ENCODE peak calls at places on chromosomes 2 and 18, in six cellular contexts. One of them, this sample, is unnamed.

GRCh38 chr2:105926960-105927678 is 182.4 kb downstream of the NCK2 start:
- DNase-seq in heart right ventricle: no peak
- DNase-seq in stomach: no peak
- DNase-seq in RWPE1: no peak
- DNase-seq in bronchial epithelial cell: no peak
- DNase-seq in left ventricle myocardium inferior: no peak
- DNase-seq in this sample: no peak

GRCh38 chr18:58624011-58624410 is 4.9 kb downstream of the ALPK2 start:
- DNase-seq in bronchial epithelial cell: no peak
- DNase-seq in stomach: no peak
- DNase-seq in RWPE1: no peak
- DNase-seq in heart right ventricle: no peak
- DNase-seq in left ventricle myocardium inferior: no peak
- DNase-seq in this sample: no peak

GRCh38 chr2:72115361-72116080 is 32.1 kb downstream of the CYP26B1 start:
- DNase-seq in stomach: no peak
- DNase-seq in RWPE1: peak
- DNase-seq in left ventricle myocardium inferior: no peak
- DNase-seq in bronchial epithelial cell: peak
- DNase-seq in heart right ventricle: no peak
- DNase-seq in this sample: no peak

GRCh38 chr18:39841133-39842041 is 2113.6 kb upstream of the PIK3C3 start:
- DNase-seq in left ventricle myocardium inferior: no peak
- DNase-seq in heart right ventricle: peak
- DNase-seq in bronchial epithelial cell: peak
- DNase-seq in stomach: peak
- DNase-seq in RWPE1: peak
- DNase-seq in this sample: no peak

GRCh38 chr2:125973516-125973915 is 682.4 kb upstream of the GYPC start:
- DNase-seq in RWPE1: no peak
- DNase-seq in bronchial epithelial cell: no peak
- DNase-seq in heart right ventricle: no peak
- DNase-seq in left ventricle myocardium inferior: no peak
- DNase-seq in stomach: no peak
- DNase-seq in this sample: no peak

GRCh38 chr2:19228720-19229119 is 129.7 kb downstream of the OSR1 start:
- DNase-seq in left ventricle myocardium inferior: no peak
- DNase-seq in RWPE1: peak
- DNase-seq in heart right ventricle: no peak
- DNase-seq in stomach: no peak
- DNase-seq in bronchial epithelial cell: peak
- DNase-seq in this sample: no peak

GRCh38 chr2:85725451-85725850 is 28.3 kb upstream of the ATOH8 start:
- DNase-seq in bronchial epithelial cell: no peak
- DNase-seq in left ventricle myocardium inferior: no peak
- DNase-seq in heart right ventricle: no peak
- DNase-seq in RWPE1: no peak
- DNase-seq in stomach: no peak
- DNase-seq in this sample: no peak

GRCh38 chr2:187989925-187990623 is 301.6 kb upstream of the GULP1 start:
- DNase-seq in stomach: no peak
- DNase-seq in RWPE1: peak
- DNase-seq in left ventricle myocardium inferior: no peak
- DNase-seq in bronchial epithelial cell: peak
- DNase-seq in heart right ventricle: no peak
- DNase-seq in this sample: no peak

GRCh38 chr2:159297042-159297707 is 10.7 kb upstream of the WDSUB1 start:
- DNase-seq in RWPE1: no peak
- DNase-seq in heart right ventricle: no peak
- DNase-seq in stomach: no peak
- DNase-seq in bronchial epithelial cell: peak
- DNase-seq in left ventricle myocardium inferior: no peak
- DNase-seq in this sample: no peak

GRCh38 chr2:153287109-153287801 is 191.3 kb downstream of the RPRM start:
- DNase-seq in RWPE1: no peak
- DNase-seq in stomach: no peak
- DNase-seq in heart right ventricle: no peak
- DNase-seq in left ventricle myocardium inferior: no peak
- DNase-seq in bronchial epithelial cell: no peak
- DNase-seq in this sample: no peak

GRCh38 chr2:221552282-221552681 is 19.8 kb downstream of the EPHA4 start:
- DNase-seq in RWPE1: no peak
- DNase-seq in bronchial epithelial cell: no peak
- DNase-seq in stomach: no peak
- DNase-seq in heart right ventricle: no peak
- DNase-seq in left ventricle myocardium inferior: no peak
- DNase-seq in this sample: no peak

GRCh38 chr2:21175895-21176646 is 52.3 kb downstream of the TDRD15 start:
- DNase-seq in stomach: no peak
- DNase-seq in left ventricle myocardium inferior: no peak
- DNase-seq in heart right ventricle: no peak
- DNase-seq in RWPE1: no peak
- DNase-seq in bronchial epithelial cell: peak
- DNase-seq in this sample: no peak

GRCh38 chr2:143842836-143843235 is 677.1 kb downstream of the ZEB2 start:
- DNase-seq in left ventricle myocardium inferior: no peak
- DNase-seq in heart right ventricle: no peak
- DNase-seq in bronchial epithelial cell: no peak
- DNase-seq in RWPE1: no peak
- DNase-seq in stomach: no peak
- DNase-seq in this sample: no peak

GRCh38 chr2:108034843-108035242 is 48.5 kb downstream of the SLC5A7 start:
- DNase-seq in left ventricle myocardium inferior: no peak
- DNase-seq in RWPE1: no peak
- DNase-seq in heart right ventricle: no peak
- DNase-seq in stomach: no peak
- DNase-seq in bronchial epithelial cell: peak
- DNase-seq in this sample: no peak

GRCh38 chr2:79432731-79433146 is 80.1 kb upstream of the CTNNA2 start:
- DNase-seq in left ventricle myocardium inferior: no peak
- DNase-seq in stomach: peak
- DNase-seq in bronchial epithelial cell: no peak
- DNase-seq in RWPE1: no peak
- DNase-seq in heart right ventricle: no peak
- DNase-seq in this sample: no peak

GRCh38 chr2:118668431-118669424 is 178.7 kb downstream of the EN1 start:
- DNase-seq in heart right ventricle: no peak
- DNase-seq in stomach: no peak
- DNase-seq in bronchial epithelial cell: peak
- DNase-seq in RWPE1: peak
- DNase-seq in left ventricle myocardium inferior: no peak
- DNase-seq in this sample: no peak

GRCh38 chr18:79924814-79925655 is 26.4 kb downstream of the SLC66A2 start:
- DNase-seq in stomach: peak
- DNase-seq in heart right ventricle: no peak
- DNase-seq in bronchial epithelial cell: no peak
- DNase-seq in RWPE1: no peak
- DNase-seq in left ventricle myocardium inferior: no peak
- DNase-seq in this sample: peak

GRCh38 chr2:101305044-101305443 is 3.5 kb downstream of the RNF149 start:
- DNase-seq in RWPE1: no peak
- DNase-seq in bronchial epithelial cell: no peak
- DNase-seq in stomach: no peak
- DNase-seq in heart right ventricle: no peak
- DNase-seq in left ventricle myocardium inferior: no peak
- DNase-seq in this sample: no peak

GRCh38 chr18:48022531-48023330 is 92.3 kb upstream of the SMAD2 start:
- DNase-seq in bronchial epithelial cell: peak
- DNase-seq in RWPE1: peak
- DNase-seq in stomach: no peak
- DNase-seq in left ventricle myocardium inferior: no peak
- DNase-seq in heart right ventricle: no peak
- DNase-seq in this sample: no peak

GRCh38 chr2:172736419-172737174 is 952 bp downstream of the RAPGEF4 start:
- DNase-seq in stomach: no peak
- DNase-seq in heart right ventricle: no peak
- DNase-seq in bronchial epithelial cell: no peak
- DNase-seq in RWPE1: no peak
- DNase-seq in left ventricle myocardium inferior: no peak
- DNase-seq in this sample: no peak

GRCh38 chr2:145914716-145915115 is 1394.8 kb upstream of the ZEB2 start:
- DNase-seq in RWPE1: no peak
- DNase-seq in bronchial epithelial cell: no peak
- DNase-seq in left ventricle myocardium inferior: no peak
- DNase-seq in stomach: no peak
- DNase-seq in heart right ventricle: no peak
- DNase-seq in this sample: no peak

GRCh38 chr18:2406544-2406943 is 164.8 kb downstream of the METTL4 start:
- DNase-seq in stomach: no peak
- DNase-seq in RWPE1: no peak
- DNase-seq in bronchial epithelial cell: no peak
- DNase-seq in heart right ventricle: no peak
- DNase-seq in left ventricle myocardium inferior: no peak
- DNase-seq in this sample: no peak

GRCh38 chr2:67752964-67753363 is 309.8 kb downstream of the C1D start:
- DNase-seq in bronchial epithelial cell: peak
- DNase-seq in RWPE1: peak
- DNase-seq in left ventricle myocardium inferior: no peak
- DNase-seq in stomach: no peak
- DNase-seq in heart right ventricle: no peak
- DNase-seq in this sample: no peak

GRCh38 chr2:51813245-51813644 is 781.3 kb upstream of the NRXN1 start:
- DNase-seq in left ventricle myocardium inferior: no peak
- DNase-seq in RWPE1: peak
- DNase-seq in bronchial epithelial cell: peak
- DNase-seq in heart right ventricle: no peak
- DNase-seq in stomach: no peak
- DNase-seq in this sample: no peak

DNA sequence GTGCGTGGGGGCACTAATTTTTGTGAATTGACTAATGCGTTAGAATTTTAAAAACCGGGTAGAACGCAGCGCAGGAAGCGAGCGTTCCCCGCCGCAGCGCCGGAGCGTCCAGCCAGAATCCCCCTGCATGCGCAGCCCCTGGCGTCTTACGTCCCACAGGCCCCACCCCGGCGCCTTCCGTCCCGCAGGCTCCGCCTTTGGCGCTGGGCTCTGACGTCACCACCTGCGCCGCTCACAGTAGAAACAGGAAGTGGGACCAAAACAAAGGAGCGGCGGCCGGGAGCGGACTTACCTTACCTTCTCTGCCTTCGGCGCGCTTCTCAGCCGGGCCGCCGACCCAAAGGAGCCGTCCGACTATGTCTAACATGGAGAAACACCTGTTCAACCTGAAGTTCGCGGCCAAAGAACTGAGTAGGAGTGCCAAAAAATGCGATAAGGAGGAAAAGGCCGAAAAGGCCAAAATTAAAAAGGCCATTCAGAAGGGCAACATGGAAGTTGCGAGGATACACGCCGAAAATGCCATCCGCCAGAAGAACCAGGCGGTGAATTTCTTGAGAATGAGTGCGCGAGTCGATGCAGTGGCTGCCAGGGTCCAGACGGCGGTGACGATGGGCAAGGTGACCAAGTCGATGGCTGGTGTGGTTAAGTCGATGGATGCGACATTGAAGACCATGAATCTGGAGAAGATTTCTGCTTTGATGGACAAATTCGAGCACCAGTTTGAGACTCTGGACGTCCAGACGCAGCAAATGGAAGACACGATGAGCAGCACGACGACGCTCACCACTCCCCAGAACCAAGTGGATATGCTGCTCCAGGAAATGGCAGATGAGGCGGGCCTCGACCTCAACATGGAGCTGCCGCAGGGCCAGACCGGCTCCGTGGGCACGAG is at the start of gene CHMP1B:
- DNase-seq in left ventricle myocardium inferior: peak
- DNase-seq in stomach: peak
- DNase-seq in heart right ventricle: peak
- DNase-seq in bronchial epithelial cell: peak
- DNase-seq in RWPE1: peak
- DNase-seq in this sample: peak
- TF ChIP-seq CTCF in left ventricle myocardium inferior: no peak
- TF ChIP-seq CTCF in stomach: peak
- TF ChIP-seq CTCF in heart right ventricle: no peak
- TF ChIP-seq CTCF in bronchial epithelial cell: no peak
- TF ChIP-seq CTCF in RWPE1: no peak
- TF ChIP-seq CTCF in this sample: no peak

DNA sequence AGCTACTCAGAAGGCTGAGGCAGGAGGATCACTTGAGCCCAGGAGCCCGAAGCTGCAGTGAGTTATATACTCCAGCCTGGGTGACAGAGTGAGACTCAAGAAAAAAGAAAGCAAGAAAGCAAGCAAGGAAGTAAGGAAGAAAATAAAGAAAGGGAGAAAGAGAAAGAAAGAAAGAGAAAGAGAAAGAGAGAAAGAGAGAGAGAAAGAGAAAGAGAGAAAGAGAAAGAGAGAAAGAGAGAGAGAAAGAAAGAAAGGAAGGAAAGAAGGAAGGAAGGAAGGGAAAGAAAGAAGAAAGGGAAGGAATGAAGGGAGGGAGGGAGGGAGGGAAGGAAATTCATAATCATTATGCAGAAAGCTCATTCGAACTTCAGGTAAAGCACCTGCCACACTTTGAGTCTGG is 33.9 kb downstream of the KIF3C start:
- DNase-seq in bronchial epithelial cell: no peak
- DNase-seq in RWPE1: no peak
- DNase-seq in heart right ventricle: no peak
- DNase-seq in left ventricle myocardium inferior: no peak
- DNase-seq in stomach: no peak
- DNase-seq in this sample: no peak
- TF ChIP-seq CTCF in bronchial epithelial cell: no peak
- TF ChIP-seq CTCF in RWPE1: no peak
- TF ChIP-seq CTCF in heart right ventricle: no peak
- TF ChIP-seq CTCF in left ventricle myocardium inferior: no peak
- TF ChIP-seq CTCF in stomach: no peak
- TF ChIP-seq CTCF in this sample: no peak

DNA sequence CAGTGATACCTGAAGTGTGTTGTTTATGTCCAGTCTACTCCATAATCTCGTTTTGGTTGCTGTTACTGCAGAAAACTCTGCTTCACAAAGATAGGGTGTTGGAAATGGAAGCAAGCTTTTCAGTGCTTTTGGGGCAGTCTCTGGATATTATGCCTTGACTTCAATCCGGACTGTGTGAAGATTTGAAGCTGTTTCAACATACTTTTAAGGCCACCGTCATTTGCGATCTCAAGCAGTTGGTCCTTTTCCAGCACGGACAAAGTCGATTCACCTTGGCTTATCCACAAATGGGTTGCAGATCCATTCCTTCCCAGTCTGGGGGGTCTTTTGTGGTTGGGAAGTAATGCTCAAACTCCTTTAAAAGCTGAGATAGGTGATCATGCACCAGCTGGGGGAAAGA is 20.4 kb downstream of the RBKS start:
- DNase-seq in RWPE1: no peak
- DNase-seq in stomach: no peak
- DNase-seq in heart right ventricle: no peak
- DNase-seq in left ventricle myocardium inferior: no peak
- DNase-seq in bronchial epithelial cell: no peak
- DNase-seq in this sample: no peak
- TF ChIP-seq CTCF in RWPE1: no peak
- TF ChIP-seq CTCF in stomach: no peak
- TF ChIP-seq CTCF in heart right ventricle: no peak
- TF ChIP-seq CTCF in left ventricle myocardium inferior: no peak
- TF ChIP-seq CTCF in bronchial epithelial cell: no peak
- TF ChIP-seq CTCF in this sample: no peak

DNA sequence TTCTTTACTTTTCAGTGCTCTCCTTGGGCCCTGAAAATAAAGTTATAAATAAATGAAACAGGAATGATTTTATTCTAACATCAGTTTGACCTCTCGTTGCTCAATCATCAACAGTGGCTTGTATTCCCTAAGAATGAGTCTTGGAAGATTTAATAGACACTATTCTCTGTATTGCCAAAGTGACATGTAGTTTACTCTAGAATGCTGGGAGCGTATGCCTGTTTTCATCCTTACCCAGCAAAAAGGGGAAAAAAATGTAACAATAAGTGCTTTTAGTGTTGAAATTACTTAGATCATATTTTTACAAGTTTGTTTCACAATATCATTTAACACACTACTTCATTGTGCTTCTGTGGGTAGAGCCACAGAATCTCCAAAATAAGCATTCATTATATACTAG is 240.6 kb upstream of the CWC22 start:
- DNase-seq in stomach: no peak
- DNase-seq in RWPE1: no peak
- DNase-seq in bronchial epithelial cell: no peak
- DNase-seq in left ventricle myocardium inferior: no peak
- DNase-seq in heart right ventricle: no peak
- DNase-seq in this sample: no peak
- TF ChIP-seq CTCF in stomach: no peak
- TF ChIP-seq CTCF in RWPE1: no peak
- TF ChIP-seq CTCF in bronchial epithelial cell: no peak
- TF ChIP-seq CTCF in left ventricle myocardium inferior: no peak
- TF ChIP-seq CTCF in heart right ventricle: no peak
- TF ChIP-seq CTCF in this sample: no peak

This sample was measured in CD14-positive monocyte.